ENCODE peak calls at places on chromosomes 7 and 10, in seven cellular contexts. W is coronary artery, B is AG10803, D is H9, C is C1 segment of cervical spinal cord, Q is GM06990, N is osteoblast. G is an unnamed sample.

GRCh38 chr7:26187380-26188290 is 12.9 kb downstream of the HNRNPA2B1 start:
- DNase-seq in W (no peak), N (no peak), C (no peak), D (peak; percentile 44), B (no peak), Q (no peak), G (no peak)

GRCh38 chr7:28207486-28208158 is 27.0 kb upstream of the JAZF1 start:
- DNase-seq in C (no peak), Q (peak; percentile 52), N (no peak), W (no peak), B (no peak), D (no peak), G (no peak)

GRCh38 chr10:44828515-44829142 is 82.5 kb upstream of the TMEM72 start:
- DNase-seq in D (no peak), N (no peak), B (no peak), W (no peak), Q (no peak), C (no peak), G (peak; percentile 57)

GRCh38 chr7:14714161-14714728 is 188.3 kb downstream of the DGKB start:
- DNase-seq in Q (no peak), N (no peak), W (no peak), D (no peak), B (no peak), C (no peak), G (no peak)

GRCh38 chr7:129951076-129952011 is 1.4 kb downstream of the UBE2H start:
- DNase-seq in C (no peak), N (peak; percentile 67), B (no peak), W (no peak), Q (no peak), D (peak; percentile 32), G (no peak)

GRCh38 chr10:110820321-110820814 is 51.4 kb upstream of the PDCD4 start:
- DNase-seq in B (peak; percentile 67), W (peak; percentile 85), N (no peak), D (no peak), C (peak; percentile 18), Q (no peak), G (no peak)

GRCh38 chr10:32983333-32983909 is 25.4 kb upstream of the ITGB1 start:
- DNase-seq in D (no peak), C (no peak), N (no peak), B (peak; percentile 90), W (no peak), Q (no peak), G (no peak)

GRCh38 chr10:89047397-89047796 is 56.8 kb downstream of the FAS start:
- DNase-seq in D (no peak), Q (no peak), N (no peak), B (peak; percentile 64), C (no peak), W (no peak), G (no peak)

GRCh38 chr10:102628451-102628911 is 15.8 kb upstream of the TRIM8 start:
- DNase-seq in W (no peak), B (no peak), N (peak; percentile 42), Q (no peak), C (peak; percentile 60), D (no peak), G (peak; percentile 47)

GRCh38 chr10:43209064-43209455 is 57.8 kb downstream of the RASGEF1A start:
- DNase-seq in Q (no peak), N (peak; percentile 81), C (no peak), D (peak; percentile 20), B (no peak), W (peak; percentile 50), G (no peak)

GRCh38 chr10:61643316-61643751 is 19.4 kb upstream of the CABCOCO1 start:
- DNase-seq in C (no peak), D (no peak), B (peak; percentile 85), Q (no peak), N (peak; percentile 15), W (no peak), G (no peak)

GRCh38 chr10:3828404-3829192 is 43.6 kb upstream of the KLF6 start:
- DNase-seq in D (no peak), N (peak; percentile 85), W (no peak), Q (no peak), C (no peak), B (peak; percentile 60), G (no peak)

GRCh38 chr10:63759335-63759734 is 238.1 kb downstream of the REEP3 start:
- DNase-seq in C (no peak), D (no peak), W (no peak), Q (no peak), N (no peak), B (no peak), G (no peak)

GRCh38 chr10:108791030-108791429 is 1132.3 kb downstream of the XPNPEP1 start:
- DNase-seq in D (no peak), N (no peak), W (no peak), Q (no peak), B (no peak), C (no peak), G (no peak)

GRCh38 chr10:14569274-14570060 is 205.2 kb downstream of the FAM107B start:
- DNase-seq in W (no peak), N (no peak), B (no peak), C (no peak), D (peak; percentile 9), Q (no peak), G (no peak)

GRCh38 chr7:134288265-134288664 is 28.5 kb downstream of the SLC35B4 start:
- DNase-seq in N (no peak), Q (no peak), B (no peak), W (no peak), D (no peak), C (no peak), G (no peak)

GRCh38 chr10:80194373-80195045 is 10.8 kb downstream of the ANXA11 start:
- DNase-seq in C (no peak), W (no peak), B (no peak), D (no peak), Q (no peak), N (no peak), G (peak; percentile 41)

GRCh38 chr7:157691521-157692155 is 354.8 kb downstream of the DNAJB6 start:
- DNase-seq in C (no peak), N (peak; percentile 78), B (no peak), Q (no peak), W (peak; percentile 70), D (peak; percentile 42), G (peak; percentile 80)

GRCh38 chr10:52483587-52483986 is 169.5 kb downstream of the DKK1 start:
- DNase-seq in Q (no peak), B (no peak), D (no peak), W (no peak), N (no peak), C (no peak), G (no peak)

GRCh38 chr7:77416621-77417371 is 647 bp upstream of the GSAP start:
- DNase-seq in C (no peak), D (no peak), W (no peak), B (no peak), Q (no peak), N (no peak), G (no peak)

GRCh38 chr7:15461576-15461975 is 100.2 kb downstream of the AGMO start:
- DNase-seq in C (no peak), Q (no peak), B (peak; percentile 93), N (peak; percentile 64), W (no peak), D (no peak), G (no peak)

GRCh38 chr10:97000487-97001182 is 168.5 kb downstream of the LCOR start:
- DNase-seq in Q (no peak), B (no peak), W (no peak), N (peak; percentile 17), C (no peak), D (peak; percentile 65), G (peak; percentile 87)

GRCh38 chr10:45997557-45997956 is 25.3 kb downstream of the TIMM23 start:
- DNase-seq in C (no peak), B (no peak), Q (no peak), W (no peak), D (no peak), N (no peak), G (no peak)

GRCh38 chr7:77309714-77310220 is 106.4 kb downstream of the GSAP start:
- DNase-seq in Q (no peak), B (no peak), D (no peak), C (no peak), W (no peak), N (no peak), G (no peak)

GRCh38 chr7:34191766-34192550 is 286.6 kb downstream of the BMPER start:
- DNase-seq in B (peak; percentile 21), C (no peak), Q (no peak), W (no peak), N (peak; percentile 10), D (no peak), G (no peak)

GRCh38 chr10:74822583-74823089 is 3.8 kb upstream of the KAT6B start:
- DNase-seq in N (peak; percentile 95), B (peak; percentile 68), C (no peak), W (no peak), D (no peak), Q (no peak), G (no peak)

GRCh38 chr7:31122649-31123058 is 70.5 kb downstream of the ADCYAP1R1 start:
- DNase-seq in C (peak; percentile 29), D (peak; percentile 83), W (peak; percentile 69), N (no peak), B (peak; percentile 84), Q (peak; percentile 15), G (peak; percentile 53)